ENCODE peak calls at places on chromosome 9, in seven cellular contexts. D is GM13976, T is astrocyte of the spinal cord, H is MM.1S, U is progenitor cell of endocrine pancreas, Q is sigmoid colon, V is psoas muscle. F is an unnamed sample.

GRCh38 chr9:16363916-16364315 is 506.6 kb downstream of the BNC2 start:
- DNase-seq in V (no peak), T (no peak), H (no peak), U (no peak), Q (no peak), D (no peak), F (no peak)

GRCh38 chr9:3099601-3100000 is 255.7 kb upstream of the PUM3 start:
- DNase-seq in V (no peak), T (no peak), H (no peak), Q (no peak), U (no peak), D (no peak), F (no peak)

GRCh38 chr9:122370303-122370702 is 521 bp upstream of the PTGS1 start:
- DNase-seq in T (no peak), U (no peak), Q (no peak), D (no peak), H (peak), V (no peak), F (no peak)

GRCh38 chr9:110969971-110970381 is 68.3 kb downstream of the LPAR1 start:
- DNase-seq in U (no peak), T (peak), D (no peak), Q (no peak), V (no peak), H (no peak), F (no peak)

GRCh38 chr9:38681747-38682227 is 38.1 kb downstream of the FAM240B start:
- DNase-seq in Q (no peak), H (no peak), V (no peak), D (no peak), T (peak), U (no peak), F (no peak)

GRCh38 chr9:109182940-109183798 is 16.1 kb upstream of the FRRS1L start:
- DNase-seq in Q (no peak), D (peak), T (no peak), U (no peak), V (no peak), H (peak), F (no peak)

GRCh38 chr9:107749787-107750444 is 260.3 kb upstream of the KLF4 start:
- DNase-seq in T (peak), Q (peak), D (no peak), V (peak), U (no peak), H (no peak), F (peak)

GRCh38 chr9:16267336-16268036 is 603.0 kb downstream of the BNC2 start:
- DNase-seq in D (no peak), T (peak), V (no peak), U (no peak), Q (no peak), H (peak), F (no peak)

GRCh38 chr9:20921362-20921761 is 110.1 kb downstream of the HACD4 start:
- DNase-seq in V (no peak), U (no peak), H (no peak), Q (no peak), D (no peak), T (no peak), F (no peak)

GRCh38 chr9:113516840-113517577 is 53.5 kb downstream of the RGS3 start:
- DNase-seq in U (no peak), T (no peak), Q (no peak), D (peak), V (no peak), H (peak), F (no peak)

GRCh38 chr9:131625848-131626670 is 80.7 kb downstream of the PRRT1B start:
- DNase-seq in T (peak), V (no peak), H (no peak), D (no peak), Q (no peak), U (no peak), F (no peak)

GRCh38 chr9:14722391-14723035 is at the start of gene CER1:
- DNase-seq in V (no peak), H (no peak), Q (no peak), T (no peak), U (no peak), D (no peak), F (peak)

GRCh38 chr9:110130791-110131416 is 77.1 kb downstream of the C9orf152 start:
- DNase-seq in H (no peak), Q (no peak), D (no peak), T (no peak), V (no peak), U (no peak), F (no peak)

GRCh38 chr9:96688215-96688614 is 33.1 kb upstream of the PRXL2C start:
- DNase-seq in V (no peak), U (no peak), T (no peak), D (no peak), H (no peak), Q (no peak), F (no peak)

GRCh38 chr9:130946778-130947617 is 8.0 kb upstream of the FIBCD1 start:
- DNase-seq in T (no peak), U (no peak), Q (no peak), V (no peak), D (no peak), H (no peak), F (no peak)

GRCh38 chr9:108015690-108016089 is 526.1 kb upstream of the KLF4 start:
- DNase-seq in Q (no peak), D (no peak), T (no peak), U (no peak), H (no peak), V (no peak), F (no peak)

GRCh38 chr9:38032266-38032830 is 36.7 kb downstream of the SHB start:
- DNase-seq in H (no peak), U (no peak), Q (peak), T (no peak), V (no peak), D (no peak), F (no peak)

GRCh38 chr9:17401858-17402257 is 177.0 kb upstream of the SH3GL2 start:
- DNase-seq in D (no peak), T (no peak), U (no peak), V (no peak), Q (no peak), H (no peak), F (no peak)

GRCh38 chr9:76690575-76691370 is 73.5 kb upstream of the PCA3 start:
- DNase-seq in D (no peak), V (no peak), H (no peak), U (no peak), T (no peak), Q (no peak), F (no peak)

GRCh38 chr9:98673681-98674080 is 35.1 kb downstream of the GABBR2 start:
- DNase-seq in U (no peak), T (no peak), V (no peak), Q (no peak), D (no peak), H (no peak), F (no peak)

GRCh38 chr9:77987880-77988525 is 43.6 kb downstream of the GNAQ start:
- DNase-seq in D (no peak), Q (no peak), T (no peak), H (no peak), V (no peak), U (no peak), F (no peak)

GRCh38 chr9:97124256-97124655 is 85.3 kb upstream of the CTSV start:
- DNase-seq in V (no peak), T (no peak), D (no peak), Q (no peak), U (no peak), H (no peak), F (no peak)

GRCh38 chr9:12916037-12916436 is 141.2 kb downstream of the LURAP1L start:
- DNase-seq in Q (no peak), D (no peak), H (no peak), T (peak), U (no peak), V (no peak), F (no peak)

GRCh38 chr9:94490465-94490864 is 64.4 kb upstream of the PCAT7 start:
- DNase-seq in H (no peak), T (no peak), Q (no peak), D (no peak), U (no peak), V (no peak), F (no peak)

GRCh38 chr9:112050544-112051475 is 124.3 kb downstream of the SUSD1 start:
- DNase-seq in U (no peak), H (no peak), T (peak), Q (peak), D (no peak), V (peak), F (no peak)

GRCh38 chr9:10869687-10870086 is 256.9 kb upstream of the PTPRD start:
- DNase-seq in Q (no peak), D (no peak), T (no peak), V (no peak), U (no peak), H (no peak), F (no peak)

GRCh38 chr9:113985968-113986585 is 92.0 kb downstream of the AMBP start:
- DNase-seq in T (peak), D (no peak), H (no peak), V (no peak), U (no peak), Q (no peak), F (no peak)

GRCh38 chr9:102253099-102253498 is 514.7 kb upstream of the GRIN3A start:
- DNase-seq in T (no peak), D (no peak), U (no peak), H (no peak), V (no peak), Q (no peak), F (no peak)

GRCh38 chr9:131733601-131734061 is 6.2 kb downstream of the RAPGEF1 start:
- DNase-seq in T (peak), Q (no peak), D (no peak), H (peak), U (no peak), V (peak), F (no peak)

GRCh38 chr9:73116880-73117279 is 34.8 kb upstream of the ANXA1 start:
- DNase-seq in H (no peak), Q (no peak), D (no peak), V (no peak), U (no peak), T (no peak), F (no peak)

GRCh38 chr9:20408513-20408912 is 213.8 kb downstream of the MLLT3 start:
- DNase-seq in T (no peak), D (no peak), H (no peak), Q (no peak), U (no peak), V (no peak), F (no peak)

GRCh38 chr9:10238087-10238486 is 374.7 kb downstream of the PTPRD start:
- DNase-seq in U (no peak), T (no peak), H (no peak), Q (no peak), V (no peak), D (no peak), F (no peak)

GRCh38 chr9:81717061-81717746 is 27.9 kb upstream of the TLE1 start:
- DNase-seq in U (no peak), T (no peak), D (no peak), V (no peak), Q (no peak), H (no peak), F (no peak)

GRCh38 chr9:113559834-113560620 is 96.5 kb downstream of the RGS3 start:
- DNase-seq in V (no peak), T (no peak), H (no peak), D (no peak), Q (peak), U (no peak), F (no peak)

GRCh38 chr9:22136446-22137140 is 127.5 kb upstream of the CDKN2B start:
- DNase-seq in H (no peak), U (no peak), D (no peak), V (no peak), Q (no peak), T (peak), F (no peak)

GRCh38 chr9:72491242-72491641 is 30.2 kb upstream of the TMC1 start:
- DNase-seq in Q (no peak), H (no peak), V (no peak), U (no peak), D (no peak), T (no peak), F (no peak)

GRCh38 chr9:14692918-14693861 is at the start of gene ZDHHC21:
- DNase-seq in H (peak), Q (peak), T (peak), D (peak), U (peak), V (peak), F (peak)

GRCh38 chr9:87954230-87954629 is 20.1 kb downstream of the CDK20 start:
- DNase-seq in Q (no peak), V (no peak), D (peak), U (no peak), T (no peak), H (peak), F (no peak)

GRCh38 chr9:84669293-84670105 is at the start of gene NTRK2:
- DNase-seq in U (peak), V (peak), Q (no peak), T (peak), H (peak), D (peak), F (peak)
- TF ChIP-seq CTCF in U (peak), V (no peak), Q (no peak), T (no peak), H (peak), D (no peak), F (no peak)

GRCh38 chr9:18861599-18862546 is 171.1 kb downstream of the SAXO1 start:
- DNase-seq in T (peak), Q (peak), U (no peak), D (no peak), H (no peak), V (peak), F (no peak)
- TF ChIP-seq CTCF in T (peak), Q (no peak), U (no peak), D (no peak), H (no peak), V (no peak), F (no peak)

DNA sequence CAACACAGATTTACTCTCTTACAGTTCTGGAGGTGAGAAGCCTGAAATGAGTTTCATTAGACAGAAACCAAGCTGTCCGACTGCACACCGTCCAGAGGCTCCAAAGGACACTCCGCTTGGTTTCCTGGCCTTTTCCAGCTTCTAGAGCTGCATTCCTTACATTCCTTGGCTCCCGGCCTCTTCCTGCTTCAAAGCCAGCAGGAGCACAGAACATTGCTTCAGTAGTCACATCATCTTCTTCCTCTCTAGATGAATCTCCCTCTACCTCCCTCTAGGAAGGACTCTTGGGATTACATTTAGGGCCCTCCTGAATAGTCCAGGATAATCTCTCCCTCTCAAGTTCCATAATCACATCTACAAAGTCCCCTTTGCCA is 213.3 kb downstream of the CDK5RAP2 start:
- DNase-seq in Q (no peak), D (no peak), T (peak), V (peak), H (no peak), U (no peak), F (no peak)
- TF ChIP-seq CTCF in Q (no peak), D (no peak), T (peak), V (no peak), H (no peak), U (peak), F (no peak)

DNA sequence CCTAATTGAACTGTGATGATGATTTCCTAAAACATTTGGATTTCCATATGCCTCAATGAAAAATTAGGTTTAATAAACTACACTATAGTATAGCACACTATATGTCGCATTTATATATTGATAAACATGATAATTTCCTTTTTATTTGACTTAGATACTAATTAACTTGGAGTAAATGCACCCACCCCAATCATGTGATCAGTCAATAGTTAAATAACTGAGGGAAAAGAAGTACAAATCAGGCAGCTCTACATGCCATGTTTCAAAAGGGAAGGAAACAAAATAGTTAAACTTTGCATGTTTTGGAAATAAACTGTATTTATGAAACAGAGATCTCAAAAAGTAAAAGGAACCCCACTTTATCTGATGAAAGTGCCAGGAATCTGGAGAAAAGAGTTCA is 18.0 kb upstream of the GNE start:
- DNase-seq in H (no peak), D (no peak), U (no peak), Q (no peak), V (no peak), T (no peak), F (no peak)
- TF ChIP-seq CTCF in H (no peak), D (no peak), U (no peak), Q (no peak), V (no peak), T (no peak), F (no peak)

GRCh38 chr9:105887679-105888078 is 193.3 kb downstream of the TMEM38B start:
- DNase-seq in H (peak), T (no peak), V (no peak), Q (no peak), D (no peak), U (no peak), F (no peak)

GRCh38 chr9:105886136-105886535 is 191.8 kb downstream of the TMEM38B start:
- DNase-seq in Q (no peak), T (no peak), D (no peak), U (no peak), H (no peak), V (no peak), F (no peak)

GRCh38 chr9:105884416-105884815 is 190.1 kb downstream of the TMEM38B start:
- DNase-seq in H (no peak), U (no peak), V (no peak), Q (no peak), D (no peak), T (no peak), F (no peak)

DNA sequence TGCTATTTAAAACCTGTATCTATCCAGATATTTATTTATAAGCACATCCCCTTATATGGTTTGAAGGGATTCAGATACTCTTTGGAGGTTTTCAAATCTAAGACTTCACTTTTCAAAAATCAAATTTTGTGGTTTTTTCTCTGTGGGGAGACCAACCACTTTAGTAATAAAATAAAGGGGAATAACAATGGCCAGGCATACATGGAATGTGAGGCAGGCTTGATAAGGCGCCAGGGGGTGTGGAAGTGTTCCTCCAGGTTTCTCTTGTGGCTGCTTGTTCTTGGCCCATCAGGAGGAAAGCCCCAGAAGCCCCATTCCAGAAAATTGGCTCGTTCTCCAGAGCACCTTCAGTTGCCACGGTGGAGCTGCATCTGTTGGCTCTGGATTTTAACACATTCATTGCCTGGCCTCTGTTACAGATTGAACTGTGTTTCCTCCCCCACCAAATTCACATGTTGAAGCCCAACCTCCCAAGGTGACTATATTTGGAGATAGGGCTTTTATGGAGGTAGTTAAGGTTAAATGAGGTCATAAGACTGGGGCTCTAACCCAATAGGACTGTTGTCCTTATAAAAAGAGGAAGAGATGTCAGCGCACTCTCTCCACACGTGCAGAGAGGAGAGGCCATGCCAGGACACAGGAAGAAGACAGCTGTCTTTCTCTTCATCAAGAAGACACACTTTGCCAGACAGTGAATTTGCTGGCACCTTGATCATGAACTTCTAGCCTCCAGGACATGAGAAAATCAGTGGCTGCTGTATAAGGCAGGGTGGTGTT is 195.9 kb downstream of the TMEM38B start:
- DNase-seq in T (peak), D (no peak), H (no peak), V (no peak), U (no peak), Q (no peak), F (no peak)
- TF ChIP-seq CTCF in T (no peak), D (no peak), H (no peak), V (no peak), U (no peak), Q (no peak), F (no peak)